ENCODE peak calls at places on chromosomes 5 and 9, in six cellular contexts. P is HCT116, I is GM23338, Y is MM.1S, S is GM23248, T is PC-3. K is an unnamed sample. For H4K20me1, the result is how much of the 10 kb centered on the place peaks cover.

GRCh38 chr5:87195104-87195581 is 72.5 kb upstream of the RASA1 start:
- DNase-seq in I (no peak), Y (no peak), S (peak), T (peak), P (no peak), K (no peak)

GRCh38 chr5:107464403-107464802 is 206.3 kb downstream of the EFNA5 start:
- DNase-seq in T (no peak), S (no peak), Y (peak), I (no peak), P (no peak), K (no peak)

GRCh38 chr5:140172473-140172872 is 2.5 kb upstream of the CYSTM1 start:
- DNase-seq in I (no peak), Y (no peak), S (no peak), T (no peak), P (no peak), K (no peak)

GRCh38 chr9:93261735-93262523 is 78.0 kb downstream of the WNK2 start:
- DNase-seq in P (no peak), T (no peak), I (no peak), S (no peak), Y (no peak), K (no peak)

GRCh38 chr5:128123936-128124335 is 40.4 kb downstream of the SLC12A2 start:
- DNase-seq in T (no peak), I (no peak), S (no peak), P (no peak), Y (no peak), K (no peak)

GRCh38 chr5:73365990-73366667 is 82.4 kb downstream of the FOXD1 start:
- DNase-seq in T (no peak), I (no peak), Y (no peak), S (no peak), P (no peak), K (no peak)

GRCh38 chr9:875119-875962 is 33.8 kb downstream of the DMRT1 start:
- DNase-seq in I (no peak), P (no peak), T (no peak), Y (no peak), S (no peak), K (no peak)

GRCh38 chr5:75707911-75708509 is 9.2 kb downstream of the POC5 start:
- DNase-seq in T (peak), Y (no peak), P (no peak), I (no peak), S (peak), K (no peak)

GRCh38 chr9:105842023-105842644 is 147.8 kb downstream of the TMEM38B start:
- DNase-seq in Y (peak), I (peak), T (peak), S (peak), P (peak), K (peak)

GRCh38 chr9:8890695-8891094 is 1091.1 kb upstream of the DMAC1 start:
- DNase-seq in I (no peak), Y (peak), S (no peak), P (no peak), T (no peak), K (no peak)

GRCh38 chr9:28956111-28956880 is 1383.0 kb upstream of the C9orf72 start:
- DNase-seq in T (no peak), P (no peak), I (peak), S (no peak), Y (no peak), K (no peak)

GRCh38 chr5:94422819-94423218 is 195.6 kb downstream of the KIAA0825 start:
- DNase-seq in S (peak), Y (no peak), T (peak), P (peak), I (peak), K (peak)

GRCh38 chr9:129703667-129704355 is 38.4 kb downstream of the PRRX2 start:
- DNase-seq in I (no peak), T (no peak), Y (no peak), S (peak), P (no peak), K (no peak)

GRCh38 chr5:37789991-37790390 is 49.9 kb downstream of the GDNF start:
- DNase-seq in P (no peak), Y (no peak), T (peak), I (no peak), S (peak), K (no peak)

GRCh38 chr9:119357697-119358096 is 11.5 kb downstream of the BRINP1 start:
- DNase-seq in P (no peak), I (no peak), S (no peak), T (no peak), Y (no peak), K (no peak)

GRCh38 chr5:1097381-1097893 is 14.4 kb downstream of the SLC12A7 start:
- DNase-seq in I (no peak), S (no peak), P (no peak), T (no peak), Y (no peak), K (no peak)

GRCh38 chr9:970310-971002 is 6.0 kb upstream of the DMRT3 start:
- DNase-seq in I (peak), Y (no peak), T (no peak), S (no peak), P (no peak), K (peak)

GRCh38 chr9:128428644-128429504 is 8.2 kb downstream of the CERCAM start:
- DNase-seq in I (no peak), T (no peak), P (no peak), S (peak), Y (no peak), K (no peak)

GRCh38 chr9:121283856-121284732 is 16.1 kb downstream of the GSN start:
- DNase-seq in I (no peak), T (no peak), P (no peak), Y (no peak), S (no peak), K (peak)

GRCh38 chr5:167699434-167699833 is 592.0 kb upstream of the WWC1 start:
- DNase-seq in T (peak), S (peak), Y (no peak), P (peak), I (peak), K (peak)

GRCh38 chr9:34072868-34073590 is 24.3 kb upstream of the UBAP2 start:
- DNase-seq in Y (no peak), S (peak), I (no peak), T (peak), P (no peak), K (no peak)

GRCh38 chr9:77764894-77765780 is 117.0 kb upstream of the GNA14 start:
- DNase-seq in Y (no peak), I (peak), S (peak), P (peak), T (peak), K (peak)

GRCh38 chr5:73496984-73497457 is 1.2 kb upstream of the BTF3 start:
- DNase-seq in P (peak), T (peak), Y (peak), I (peak), S (peak), K (peak)

GRCh38 chr9:108606408-108606807 is 249.4 kb downstream of the ACTL7B start:
- DNase-seq in P (no peak), T (no peak), S (peak), Y (no peak), I (no peak), K (no peak)

GRCh38 chr9:93260290-93261066 is 76.5 kb downstream of the WNK2 start:
- DNase-seq in S (no peak), Y (no peak), I (no peak), P (no peak), T (no peak), K (no peak)

GRCh38 chr5:32096891-32097592 is 77.1 kb downstream of the GOLPH3 start:
- DNase-seq in Y (no peak), I (no peak), P (no peak), T (no peak), S (no peak), K (no peak)

GRCh38 chr9:107644774-107645463 is 155.3 kb upstream of the KLF4 start:
- DNase-seq in T (no peak), S (no peak), I (no peak), P (no peak), Y (no peak), K (no peak)

GRCh38 chr5:96459313-96460109 is 26.5 kb upstream of the PCSK1 start:
- DNase-seq in P (no peak), I (no peak), S (no peak), T (no peak), Y (no peak), K (no peak)

DNA sequence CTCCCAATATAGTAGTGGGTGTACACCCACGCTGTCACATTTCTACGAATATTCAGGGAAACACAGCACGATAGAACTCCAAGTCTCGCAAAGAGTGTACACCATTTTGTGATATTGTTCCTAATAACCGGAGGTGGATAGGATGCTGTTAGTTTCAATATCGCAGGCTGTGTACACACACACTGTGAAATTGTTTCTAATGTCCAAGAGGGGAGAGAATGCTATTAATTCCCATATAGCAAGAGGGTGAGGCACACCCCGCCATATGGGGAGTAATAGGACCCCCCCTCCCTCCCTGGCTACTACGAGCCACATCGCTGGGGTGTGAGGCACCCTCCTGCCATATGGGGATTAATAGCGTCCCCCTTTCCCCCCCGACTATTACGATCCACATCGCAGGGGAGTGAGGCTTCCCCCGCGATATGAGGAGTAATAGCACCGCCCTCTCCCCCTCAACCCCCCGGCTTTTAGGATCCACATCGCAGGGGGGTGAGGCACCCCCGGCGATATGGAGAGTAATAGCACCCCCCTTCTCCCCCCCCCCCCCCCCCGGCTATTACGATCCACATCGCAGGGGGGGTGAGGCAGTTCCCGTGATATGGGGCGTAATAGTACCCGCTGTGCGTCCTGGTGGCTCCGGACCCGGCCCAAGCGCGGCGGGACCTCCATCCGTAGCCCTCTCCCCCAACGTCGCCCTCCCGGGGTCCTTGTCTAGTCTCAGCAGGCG is 565 bp upstream of the STK32A start:
- DNase-seq in S (peak), Y (no peak), P (no peak), T (no peak), I (peak), K (peak)
- H2AFZ ChIP-seq in S (peak), Y (no peak), P (no peak), T (peak), I (no peak), K (peak)

GRCh38 chr5:72166070-72166979 is 59.0 kb downstream of the MAP1B start:
- DNase-seq in S (peak), T (no peak), Y (no peak), P (no peak), I (peak), K (peak)
- TF ChIP-seq EZH2phosphoT487 in S (no peak), T (no peak), Y (no peak), P (no peak), I (no peak), K (no peak)

DNA sequence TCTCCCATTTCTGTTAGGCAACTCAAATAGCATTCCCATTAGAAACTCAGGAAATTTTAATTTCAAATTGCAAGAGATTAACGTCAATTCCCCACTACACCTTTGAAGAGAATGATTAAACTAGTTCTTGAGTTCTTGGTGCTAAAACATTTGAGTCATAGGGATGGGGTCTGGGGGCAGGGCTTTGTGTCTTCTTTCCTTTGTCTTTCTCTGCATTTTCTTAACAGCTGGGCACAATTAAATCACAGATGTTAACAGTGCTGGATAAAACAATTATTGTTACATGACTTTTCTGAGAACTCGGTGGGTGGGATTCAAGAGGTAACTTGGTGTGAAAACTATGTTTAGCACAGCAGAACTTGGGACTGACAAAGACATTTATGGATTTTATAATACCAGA is 351.9 kb upstream of the TNC start:
- DNase-seq in S (peak), I (peak), T (no peak), Y (no peak), P (no peak), K (no peak)
- H4K20me1 ChIP-seq in S (under half), I (under half), T (under half), Y (under half), P (under half), K (under half)

GRCh38 chr5:120151825-120152224 is 312.3 kb upstream of the PRR16 start:
- DNase-seq in Y (no peak), I (no peak), S (no peak), T (no peak), P (no peak), K (no peak)

GRCh38 chr5:120151181-120151580 is 312.9 kb upstream of the PRR16 start:
- DNase-seq in Y (no peak), T (no peak), S (no peak), P (no peak), I (no peak), K (no peak)

GRCh38 chr5:120150770-120151169 is 313.3 kb upstream of the PRR16 start:
- DNase-seq in P (no peak), I (no peak), S (no peak), Y (no peak), T (no peak), K (no peak)

GRCh38 chr5:120152472-120152871 is 311.6 kb upstream of the PRR16 start:
- DNase-seq in Y (no peak), T (peak), I (no peak), P (no peak), S (peak), K (no peak)

GRCh38 chr5:120146787-120147186 is 317.3 kb upstream of the PRR16 start:
- DNase-seq in T (peak), I (no peak), P (no peak), Y (no peak), S (peak), K (no peak)
- H2AFZ ChIP-seq in T (peak), I (no peak), P (no peak), Y (no peak), S (no peak), K (no peak)

DNA sequence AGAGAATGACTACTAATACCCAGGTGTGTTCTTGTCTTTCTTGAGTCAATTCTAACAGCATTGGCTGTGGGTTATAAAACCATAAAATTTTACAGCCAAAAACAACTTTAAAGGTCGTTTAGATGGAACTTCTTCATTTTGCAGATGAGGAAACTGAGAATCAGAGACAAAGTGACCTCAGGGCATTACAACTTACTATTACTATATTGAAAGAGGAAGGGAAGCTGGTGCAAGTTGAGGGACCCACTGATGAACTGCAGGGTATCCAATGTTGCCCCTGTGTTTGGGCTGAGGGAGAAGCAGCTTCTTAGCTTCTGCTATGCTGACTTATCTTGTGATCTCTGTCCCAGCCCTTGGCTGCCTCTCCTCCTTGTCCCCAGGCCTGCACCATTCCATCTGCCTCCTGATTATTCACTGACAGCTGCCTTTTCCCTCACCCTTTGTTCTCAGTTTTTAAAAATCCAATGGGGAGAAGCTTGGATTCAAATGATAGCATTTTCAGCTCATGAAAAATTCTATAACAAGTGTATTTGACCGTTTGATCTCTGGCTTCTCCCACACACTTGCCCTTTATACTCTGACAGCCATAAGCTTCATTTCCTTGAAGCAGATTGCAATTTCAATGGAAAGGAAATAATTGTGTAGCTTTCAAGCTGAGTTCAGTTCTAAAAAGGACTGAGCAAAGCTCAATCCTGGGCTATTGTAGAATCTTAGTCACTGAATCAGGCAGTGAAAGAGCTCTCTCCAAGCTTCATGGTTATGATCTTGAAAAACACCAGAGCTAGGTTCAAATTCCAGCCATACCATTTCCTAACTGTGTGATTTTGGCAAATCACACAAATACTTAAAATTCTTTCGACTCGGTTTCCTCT is 68.5 kb downstream of the TMC1 start:
- DNase-seq in S (peak), I (no peak), Y (no peak), P (no peak), T (no peak), K (peak)
- TF ChIP-seq EZH2phosphoT487 in S (no peak), I (no peak), Y (no peak), P (no peak), T (no peak), K (no peak)

DNA sequence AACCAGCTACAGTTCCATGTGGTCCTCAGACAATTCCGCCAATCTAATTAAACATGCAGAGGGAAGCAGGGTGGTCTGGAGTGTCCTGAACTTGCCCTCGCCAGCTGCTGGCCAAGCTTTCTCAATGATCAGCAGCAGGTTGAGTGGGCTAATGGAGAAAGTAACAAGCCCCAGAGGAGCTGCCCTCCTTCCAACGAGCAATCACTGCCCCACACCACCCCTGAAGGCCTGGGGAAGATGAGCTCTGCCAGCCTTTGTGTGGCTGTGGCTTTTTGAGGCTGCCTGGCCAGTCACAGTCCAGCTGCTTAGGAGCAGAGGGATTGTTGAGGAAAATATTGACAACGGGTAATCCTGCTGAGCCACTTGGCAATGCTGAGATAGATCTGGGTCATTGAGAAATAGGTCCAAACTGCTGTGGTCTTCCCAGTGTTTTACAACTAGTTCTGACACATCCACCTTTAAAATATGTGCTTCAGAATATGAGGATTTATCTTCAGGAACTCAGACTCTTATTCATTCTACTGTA is 107.3 kb downstream of the CD180 start:
- DNase-seq in T (peak), I (no peak), S (peak), P (no peak), Y (no peak), K (peak)
- H4K20me1 ChIP-seq in T (under half), I (under half), S (under half), P (under half), Y (under half), K (under half)

GRCh38 chr5:103774736-103775135 is 212.1 kb upstream of the NUDT12 start:
- DNase-seq in I (no peak), S (no peak), T (peak), Y (no peak), P (no peak), K (no peak)
- H2AFZ ChIP-seq in I (no peak), S (no peak), T (no peak), Y (no peak), P (peak), K (no peak)

GRCh38 chr9:116791314-116791713 is 104.2 kb downstream of the TRIM32 start:
- DNase-seq in S (no peak), I (no peak), Y (no peak), T (no peak), P (no peak), K (no peak)
- TF ChIP-seq EZH2phosphoT487 in S (no peak), I (no peak), Y (no peak), T (no peak), P (no peak), K (no peak)

K was measured in neural progenitor cell.